ENCODE peak calls at places on chromosomes 2 and 18, in six cellular contexts. One of them, this sample, is unnamed.
A peak's percentile ranks its signal among the peaks of the same experiment; 100 is the strongest.

GRCh38 chr18:32469691-32470131 is 971 bp downstream of the GAREM1 start:
- DNase-seq in transverse colon: no peak
- DNase-seq in A549: peak; percentile 3
- DNase-seq in stomach: no peak
- DNase-seq in esophagus muscularis mucosa: no peak
- DNase-seq in ovary: no peak
- DNase-seq in this sample: no peak

GRCh38 chr2:32946314-32947075 is at the start of gene LTBP1:
- DNase-seq in transverse colon: peak; percentile 84
- DNase-seq in A549: peak; percentile 91
- DNase-seq in stomach: peak; percentile 69
- DNase-seq in esophagus muscularis mucosa: peak; percentile 92
- DNase-seq in ovary: peak; percentile 61
- DNase-seq in this sample: peak; percentile 88

GRCh38 chr18:77131652-77132368 is 773 bp downstream of the MBP start:
- DNase-seq in transverse colon: peak; percentile 80
- DNase-seq in A549: no peak
- DNase-seq in stomach: peak; percentile 65
- DNase-seq in esophagus muscularis mucosa: no peak
- DNase-seq in ovary: peak; percentile 72
- DNase-seq in this sample: peak; percentile 85

GRCh38 chr18:9804517-9805104 is 81.2 kb upstream of the TXNDC2 start:
- DNase-seq in transverse colon: no peak
- DNase-seq in A549: no peak
- DNase-seq in stomach: no peak
- DNase-seq in esophagus muscularis mucosa: no peak
- DNase-seq in ovary: no peak
- DNase-seq in this sample: no peak

GRCh38 chr18:13606589-13607254 is 119.6 kb downstream of the FAM210A start:
- DNase-seq in transverse colon: no peak
- DNase-seq in A549: no peak
- DNase-seq in stomach: no peak
- DNase-seq in esophagus muscularis mucosa: peak; percentile 19
- DNase-seq in ovary: no peak
- DNase-seq in this sample: no peak

GRCh38 chr2:88606371-88607030 is 20.8 kb downstream of the EIF2AK3 start:
- DNase-seq in transverse colon: peak; percentile 30
- DNase-seq in A549: no peak
- DNase-seq in stomach: no peak
- DNase-seq in esophagus muscularis mucosa: no peak
- DNase-seq in ovary: no peak
- DNase-seq in this sample: no peak

GRCh38 chr18:48490641-48491040 is 48.2 kb upstream of the CTIF start:
- DNase-seq in transverse colon: no peak
- DNase-seq in A549: no peak
- DNase-seq in stomach: no peak
- DNase-seq in esophagus muscularis mucosa: no peak
- DNase-seq in ovary: no peak
- DNase-seq in this sample: no peak

GRCh38 chr2:11175293-11175795 is 20.1 kb downstream of the SLC66A3 start:
- DNase-seq in transverse colon: no peak
- DNase-seq in A549: no peak
- DNase-seq in stomach: no peak
- DNase-seq in esophagus muscularis mucosa: no peak
- DNase-seq in ovary: peak; percentile 22
- DNase-seq in this sample: peak; percentile 27

GRCh38 chr2:231452799-231453508 is 11.3 kb downstream of the NCL start:
- DNase-seq in transverse colon: no peak
- DNase-seq in A549: no peak
- DNase-seq in stomach: no peak
- DNase-seq in esophagus muscularis mucosa: no peak
- DNase-seq in ovary: no peak
- DNase-seq in this sample: no peak

GRCh38 chr2:95530734-95531133 is 46.2 kb upstream of the TRIM43B start:
- DNase-seq in transverse colon: no peak
- DNase-seq in A549: no peak
- DNase-seq in stomach: no peak
- DNase-seq in esophagus muscularis mucosa: no peak
- DNase-seq in ovary: no peak
- DNase-seq in this sample: no peak

GRCh38 chr2:95531254-95531771 is 46.8 kb upstream of the TRIM43B start:
- DNase-seq in transverse colon: no peak
- DNase-seq in A549: no peak
- DNase-seq in stomach: no peak
- DNase-seq in esophagus muscularis mucosa: no peak
- DNase-seq in ovary: no peak
- DNase-seq in this sample: no peak

GRCh38 chr2:95526360-95527341 is 42.1 kb upstream of the TRIM43B start:
- DNase-seq in transverse colon: peak; percentile 74
- DNase-seq in A549: peak; percentile 6
- DNase-seq in stomach: peak; percentile 74
- DNase-seq in esophagus muscularis mucosa: no peak
- DNase-seq in ovary: peak; percentile 62
- DNase-seq in this sample: peak; percentile 78

GRCh38 chr2:95524195-95524594 is 39.6 kb upstream of the TRIM43B start:
- DNase-seq in transverse colon: no peak
- DNase-seq in A549: no peak
- DNase-seq in stomach: no peak
- DNase-seq in esophagus muscularis mucosa: no peak
- DNase-seq in ovary: no peak
- DNase-seq in this sample: no peak

GRCh38 chr2:95525294-95526035 is 40.9 kb upstream of the TRIM43B start:
- DNase-seq in transverse colon: peak; percentile 45
- DNase-seq in A549: no peak
- DNase-seq in stomach: peak; percentile 70
- DNase-seq in esophagus muscularis mucosa: no peak
- DNase-seq in ovary: no peak
- DNase-seq in this sample: no peak
- H3K4me3 ChIP-seq in transverse colon: peak overlapping the region; percentile 74
- H3K4me3 ChIP-seq in A549: no peak overlapping the region
- H3K4me3 ChIP-seq in stomach: peak overlapping the region; percentile 78
- H3K4me3 ChIP-seq in esophagus muscularis mucosa: peak overlapping the region; percentile 88
- H3K4me3 ChIP-seq in ovary: no peak overlapping the region
- H3K4me3 ChIP-seq in this sample: peak overlapping the region; percentile 93

DNA sequence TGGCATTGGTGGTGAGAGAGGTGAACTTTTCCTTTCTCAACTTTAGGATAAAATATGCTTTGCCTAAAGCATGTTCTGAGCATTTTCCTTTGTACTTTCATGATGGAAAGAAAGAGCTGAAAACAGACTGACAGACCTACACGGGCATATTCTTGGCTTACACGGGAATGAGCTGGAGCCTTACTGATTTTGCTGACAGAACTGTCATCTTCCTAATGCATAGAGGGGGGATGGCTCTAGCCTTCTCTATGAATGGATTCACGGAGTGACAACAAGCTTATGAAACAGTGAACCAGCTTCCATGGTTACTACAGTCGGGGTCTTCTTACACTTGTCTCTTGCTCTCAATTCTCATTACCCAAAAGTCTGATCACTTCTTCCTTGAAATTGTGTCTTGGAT is 32.2 kb downstream of the FSHR start:
- DNase-seq in transverse colon: no peak
- DNase-seq in A549: no peak
- DNase-seq in stomach: no peak
- DNase-seq in esophagus muscularis mucosa: no peak
- DNase-seq in ovary: no peak
- DNase-seq in this sample: no peak
- TF ChIP-seq EP300 in transverse colon: no peak
- TF ChIP-seq EP300 in A549: no peak
- TF ChIP-seq EP300 in stomach: no peak
- TF ChIP-seq EP300 in esophagus muscularis mucosa: no peak
- TF ChIP-seq EP300 in ovary: no peak
- TF ChIP-seq EP300 in this sample: no peak

GRCh38 chr2:44433841-44434240 is 72.1 kb downstream of the CAMKMT start:
- DNase-seq in transverse colon: no peak
- DNase-seq in A549: no peak
- DNase-seq in stomach: no peak
- DNase-seq in esophagus muscularis mucosa: no peak
- DNase-seq in ovary: no peak
- DNase-seq in this sample: no peak
- H3K4me1 ChIP-seq in transverse colon: no peaks in the 10 kb centered on the region
- H3K4me1 ChIP-seq in A549: peaks cover 16% of the 10 kb centered on the region
- H3K4me1 ChIP-seq in stomach: no peaks in the 10 kb centered on the region
- H3K4me1 ChIP-seq in esophagus muscularis mucosa: peaks cover 6% of the 10 kb centered on the region
- H3K4me1 ChIP-seq in ovary: no peaks in the 10 kb centered on the region
- H3K4me1 ChIP-seq in this sample: no peaks in the 10 kb centered on the region

GRCh38 chr2:108620656-108621055 is 86.4 kb downstream of the LIMS1 start:
- DNase-seq in transverse colon: no peak
- DNase-seq in A549: no peak
- DNase-seq in stomach: no peak
- DNase-seq in esophagus muscularis mucosa: no peak
- DNase-seq in ovary: no peak
- DNase-seq in this sample: no peak
- H3K4me3 ChIP-seq in transverse colon: no peak overlapping the region
- H3K4me3 ChIP-seq in A549: no peak overlapping the region
- H3K4me3 ChIP-seq in stomach: no peak overlapping the region
- H3K4me3 ChIP-seq in esophagus muscularis mucosa: no peak overlapping the region
- H3K4me3 ChIP-seq in ovary: no peak overlapping the region
- H3K4me3 ChIP-seq in this sample: no peak overlapping the region

GRCh38 chr18:56445422-56445821 is 193.0 kb downstream of the TXNL1 start:
- DNase-seq in transverse colon: no peak
- DNase-seq in A549: no peak
- DNase-seq in stomach: no peak
- DNase-seq in esophagus muscularis mucosa: no peak
- DNase-seq in ovary: no peak
- DNase-seq in this sample: no peak
- TF ChIP-seq EP300 in transverse colon: no peak
- TF ChIP-seq EP300 in A549: no peak
- TF ChIP-seq EP300 in stomach: no peak
- TF ChIP-seq EP300 in esophagus muscularis mucosa: no peak
- TF ChIP-seq EP300 in ovary: no peak
- TF ChIP-seq EP300 in this sample: no peak